ENCODE peak calls at places on chromosomes 7 and 10, in four cellular contexts. O, D, X and W are unnamed samples.

GRCh38 chr10:112758961-112759360 is 191.1 kb upstream of the TCF7L2 start:
- DNase-seq in X (no peak), D (no peak), O (peak; percentile 9), W (no peak)

GRCh38 chr7:20484366-20484765 is 131.1 kb upstream of the ABCB5 start:
- DNase-seq in O (no peak), D (no peak), X (no peak), W (no peak)

GRCh38 chr7:142494021-142494420 is 236.2 kb upstream of the PRSS58 start:
- DNase-seq in X (no peak), O (no peak), D (no peak), W (no peak)

GRCh38 chr10:106535304-106535964 is 629.1 kb downstream of the SORCS1 start:
- DNase-seq in X (peak; percentile 78), O (no peak), D (no peak), W (peak; percentile 59)

GRCh38 chr7:4227105-4228010 is 454.7 kb upstream of the FOXK1 start:
- DNase-seq in D (no peak), O (no peak), X (no peak), W (peak; percentile 24)

GRCh38 chr10:69774596-69774995 is 27.1 kb upstream of the COL13A1 start:
- DNase-seq in O (peak; percentile 14), D (no peak), X (no peak), W (no peak)

GRCh38 chr10:87952612-87953011 is 89.2 kb downstream of the PTEN start:
- DNase-seq in O (no peak), D (no peak), X (no peak), W (no peak)

GRCh38 chr10:119268871-119269506 is 61.6 kb downstream of the GRK5 start:
- DNase-seq in O (no peak), X (no peak), D (no peak), W (peak; percentile 35)

GRCh38 chr10:35372329-35372728 is 36.0 kb downstream of the CCNY start:
- DNase-seq in X (no peak), O (no peak), D (peak; percentile 85), W (no peak)

GRCh38 chr10:27388761-27389399 is 115.2 kb upstream of the RAB18 start:
- DNase-seq in D (no peak), X (no peak), O (no peak), W (no peak)

GRCh38 chr7:39650676-39651075 is 27.3 kb downstream of the RALA start:
- DNase-seq in O (peak; percentile 49), D (peak; percentile 78), X (no peak), W (no peak)